ENCODE peak calls at places on chromosomes 4 and X, in four cellular contexts. D, Y, A and O are unnamed samples.

GRCh38 chr4:65343342-65343741 is 326.9 kb downstream of the EPHA5 start:
- DNase-seq in D (no peak), Y (no peak), A (no peak), O (no peak)

GRCh38 chr4:110364911-110365520 is 110.9 kb upstream of the ENPEP start:
- DNase-seq in D (no peak), Y (no peak), A (peak; percentile 44), O (peak; percentile 73)

GRCh38 chr4:7803992-7804758 is 135.5 kb downstream of the AFAP1 start:
- DNase-seq in D (peak; percentile 84), Y (peak; percentile 80), A (peak; percentile 88), O (peak; percentile 77)

GRCh38 chrX:632391-633042 is 1.9 kb downstream of the SHOX start:
- DNase-seq in D (no peak), Y (no peak), A (no peak), O (no peak)

GRCh38 chr4:168651374-168651773 is 154.5 kb downstream of the PALLD start:
- DNase-seq in D (no peak), Y (no peak), A (no peak), O (no peak)

GRCh38 chrX:15129412-15129811 is 140.5 kb downstream of the ASB9 start:
- DNase-seq in D (no peak), Y (no peak), A (no peak), O (no peak)

GRCh38 chr4:38691251-38692008 is 27.4 kb downstream of the KLF3 start:
- DNase-seq in D (no peak), Y (peak; percentile 95), A (peak; percentile 88), O (no peak)

GRCh38 chr4:139457318-139457717 is 3.4 kb downstream of the RAB33B start:
- DNase-seq in D (no peak), Y (no peak), A (no peak), O (peak; percentile 25)

GRCh38 chr4:42671431-42672194 is 14.7 kb upstream of the ATP8A1 start:
- DNase-seq in D (no peak), Y (no peak), A (no peak), O (peak; percentile 63)

GRCh38 chr4:176534566-176534965 is 214.8 kb downstream of the SPCS3 start:
- DNase-seq in D (no peak), Y (peak; percentile 95), A (peak; percentile 58), O (no peak)

GRCh38 chr4:120009731-120010130 is 56.9 kb downstream of the MAD2L1 start:
- DNase-seq in D (no peak), Y (peak; percentile 96), A (peak; percentile 3), O (no peak)

GRCh38 chr4:41287005-41287404 is 30.3 kb downstream of the UCHL1 start:
- DNase-seq in D (no peak), Y (peak; percentile 48), A (no peak), O (no peak)

GRCh38 chr4:36241771-36242170 is 2.5 kb downstream of the ARAP2 start:
- DNase-seq in D (no peak), Y (no peak), A (no peak), O (peak; percentile 77)

GRCh38 chr4:42401171-42401570 is 3.9 kb downstream of the SHISA3 start:
- DNase-seq in D (no peak), Y (no peak), A (no peak), O (peak; percentile 65)

GRCh38 chrX:16970977-16971376 is 24.5 kb downstream of the REPS2 start:
- DNase-seq in D (no peak), Y (peak; percentile 30), A (peak; percentile 78), O (no peak)

GRCh38 chrX:39624166-39624565 is 473.6 kb downstream of the BCOR start:
- DNase-seq in D (no peak), Y (no peak), A (no peak), O (no peak)

GRCh38 chr4:41550308-41550707 is 12.4 kb downstream of the LIMCH1 start:
- DNase-seq in D (no peak), Y (no peak), A (peak; percentile 33), O (no peak)

GRCh38 chr4:55512922-55513571 is 33.7 kb downstream of the CLOCK start:
- DNase-seq in D (no peak), Y (peak; percentile 77), A (no peak), O (no peak)

GRCh38 chr4:172649143-172649542 is 519.5 kb upstream of the GALNT7 start:
- DNase-seq in D (no peak), Y (no peak), A (no peak), O (no peak)

GRCh38 chr4:102612195-102612594 is 111.0 kb downstream of the NFKB1 start:
- DNase-seq in D (no peak), Y (no peak), A (no peak), O (no peak)

GRCh38 chr4:1562771-1563170 is 121.3 kb downstream of the FAM53A start:
- DNase-seq in D (no peak), Y (no peak), A (no peak), O (no peak)

GRCh38 chrX:107154787-107155620 is 36.4 kb upstream of the RBM41 start:
- DNase-seq in D (no peak), Y (peak; percentile 9), A (no peak), O (no peak)

GRCh38 chrX:8726031-8726652 is 5.8 kb downstream of the ANOS1 start:
- DNase-seq in D (no peak), Y (no peak), A (no peak), O (no peak)

GRCh38 chr4:96037705-96038104 is 197.8 kb downstream of the PDHA2 start:
- DNase-seq in D (no peak), Y (no peak), A (no peak), O (no peak)

GRCh38 chr4:23855912-23856605 is 33.8 kb downstream of the PPARGC1A start:
- DNase-seq in D (no peak), Y (peak; percentile 68), A (peak; percentile 26), O (no peak)

GRCh38 chrX:39513836-39514235 is 583.9 kb downstream of the BCOR start:
- DNase-seq in D (no peak), Y (no peak), A (peak; percentile 13), O (no peak)

GRCh38 chr4:134906404-134907023 is 704.9 kb upstream of the PABPC4L start:
- DNase-seq in D (no peak), Y (no peak), A (peak; percentile 12), O (no peak)

GRCh38 chrX:155148724-155149537 is 67.3 kb upstream of the VBP1 start:
- DNase-seq in D (no peak), Y (peak; percentile 11), A (peak; percentile 30), O (peak; percentile 20)

GRCh38 chrX:50812995-50813842 is 775 bp downstream of the SHROOM4 start:
- DNase-seq in D (peak; percentile 54), Y (peak; percentile 46), A (peak; percentile 66), O (peak; percentile 32)

GRCh38 chr4:141731481-141731880 is 95.1 kb downstream of the IL15 start:
- DNase-seq in D (no peak), Y (peak; percentile 41), A (no peak), O (no peak)

GRCh38 chrX:153983321-153983729 is 10.8 kb downstream of the TMEM187 start:
- DNase-seq in D (no peak), Y (no peak), A (no peak), O (no peak)

GRCh38 chr4:149768477-149768876 is 47.2 kb downstream of the IQCM start:
- DNase-seq in D (no peak), Y (no peak), A (no peak), O (no peak)

GRCh38 chr4:48341776-48342558 is 638 bp downstream of the SLAIN2 start:
- DNase-seq in D (peak; percentile 64), Y (peak; percentile 28), A (peak; percentile 48), O (peak; percentile 43)

GRCh38 chr4:183438458-183439113 is 5.8 kb upstream of the CDKN2AIP start:
- DNase-seq in D (no peak), Y (peak; percentile 97), A (peak; percentile 42), O (peak; percentile 97)

GRCh38 chr4:77100234-77100633 is 24.4 kb upstream of the CCNI start:
- DNase-seq in D (no peak), Y (no peak), A (peak; percentile 29), O (no peak)

DNA sequence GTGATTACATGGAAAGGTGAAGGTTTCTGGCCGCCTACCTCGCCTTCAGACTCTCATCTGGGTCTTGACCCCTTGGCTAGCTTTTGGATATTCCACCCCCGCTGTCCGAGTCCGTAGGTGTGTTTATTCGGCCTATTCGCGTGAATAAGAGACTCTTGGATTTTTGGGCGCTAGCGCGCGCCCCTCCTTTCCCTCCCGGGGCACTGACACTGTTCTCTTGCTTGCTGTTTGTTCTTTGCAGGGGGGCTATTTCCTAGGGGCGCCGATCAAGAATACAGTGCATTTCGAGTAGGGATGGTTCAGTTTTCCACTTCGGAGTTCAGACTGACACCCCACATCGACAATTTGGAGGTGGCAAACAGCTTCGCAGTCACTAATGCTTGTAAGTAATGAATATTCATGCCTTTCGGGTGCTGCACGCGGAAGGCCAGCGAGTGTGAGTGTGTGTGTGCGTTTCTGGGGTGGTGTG is 932 bp downstream of the GRIA2 start:
- DNase-seq in D (no peak), Y (no peak), A (no peak), O (no peak)
- H3K4me1 ChIP-seq in D (peaks cover 2% of the 10 kb centered on the region), Y (peaks cover 4% of the 10 kb centered on the region), A (no peaks in the 10 kb centered on the region), O (no peaks in the 10 kb centered on the region)

GRCh38 chrX:65093658-65094057 is 117.4 kb upstream of the ZC4H2 start:
- DNase-seq in D (no peak), Y (no peak), A (no peak), O (peak; percentile 78)

DNA sequence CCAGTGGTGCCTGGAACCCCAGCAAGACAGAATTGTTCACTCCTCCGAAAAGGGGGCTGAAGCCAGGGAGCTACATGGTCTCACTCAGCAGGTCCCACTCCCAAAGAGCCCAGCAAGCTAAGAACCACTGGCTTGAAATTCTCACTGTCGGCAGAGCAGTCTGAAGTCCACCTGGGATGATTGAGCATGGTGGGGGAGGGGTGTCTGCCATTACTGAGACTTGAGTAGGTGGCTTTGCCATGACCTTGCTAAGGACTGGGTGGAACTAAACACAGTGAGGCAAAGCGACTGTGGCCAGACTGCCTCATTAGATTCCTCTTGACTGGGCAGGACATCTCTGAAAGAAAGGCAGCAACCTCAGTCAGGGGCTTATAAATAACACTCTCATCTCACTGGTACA is 122.6 kb upstream of the ZC4H2 start:
- DNase-seq in D (no peak), Y (no peak), A (no peak), O (no peak)
- H3K9me3 ChIP-seq in D (no peaks in the 10 kb centered on the region), Y (peaks cover 4% of the 10 kb centered on the region), A (no peaks in the 10 kb centered on the region), O (no peaks in the 10 kb centered on the region)

GRCh38 chrX:3711331-3711917 is 2.0 kb downstream of the PRKX start:
- DNase-seq in D (peak; percentile 46), Y (no peak), A (no peak), O (peak; percentile 10)
- H3K4me3 ChIP-seq in D (peak overlapping the region; percentile 66), Y (peak overlapping the region; percentile 90), A (peak overlapping the region; percentile 76), O (peak overlapping the region; percentile 12)

GRCh38 chr4:184705692-184706091 is 28.2 kb downstream of the CENPU start:
- DNase-seq in D (no peak), Y (no peak), A (no peak), O (no peak)
- H3K4me1 ChIP-seq in D (no peaks in the 10 kb centered on the region), Y (no peaks in the 10 kb centered on the region), A (no peaks in the 10 kb centered on the region), O (no peaks in the 10 kb centered on the region)

GRCh38 chr4:151583188-151583587 is 174.2 kb downstream of the FHIP1A start:
- DNase-seq in D (no peak), Y (no peak), A (no peak), O (no peak)
- H3K9me3 ChIP-seq in D (no peaks in the 10 kb centered on the region), Y (no peaks in the 10 kb centered on the region), A (no peaks in the 10 kb centered on the region), O (no peaks in the 10 kb centered on the region)